ENCODE peak calls at places on chromosomes 1 and 21, in ten cellular contexts. One of them, this sample, is unnamed.

GRCh38 chr1:27542463-27543273 is 52.7 kb upstream of the WASF2 start:
- DNase-seq in heart left ventricle: peak
- DNase-seq in testis: peak
- DNase-seq in neural crest cell: peak
- DNase-seq in progenitor cell of endocrine pancreas: no peak
- DNase-seq in H1: no peak
- DNase-seq in AG09319: no peak
- DNase-seq in cardiac muscle cell: peak
- DNase-seq in activated B cell treated with CpG ODN at 0.5 μM for 24 hours: no peak
- DNase-seq in osteocyte: no peak
- DNase-seq in this sample: no peak

GRCh38 chr1:214058071-214058470 is 70.3 kb downstream of the PROX1 start:
- DNase-seq in heart left ventricle: no peak
- DNase-seq in testis: no peak
- DNase-seq in neural crest cell: no peak
- DNase-seq in progenitor cell of endocrine pancreas: no peak
- DNase-seq in H1: no peak
- DNase-seq in AG09319: no peak
- DNase-seq in cardiac muscle cell: no peak
- DNase-seq in activated B cell treated with CpG ODN at 0.5 μM for 24 hours: no peak
- DNase-seq in osteocyte: no peak
- DNase-seq in this sample: no peak

GRCh38 chr1:155051777-155052398 is 772 bp downstream of the ADAM15 start:
- DNase-seq in heart left ventricle: peak
- DNase-seq in testis: no peak
- DNase-seq in neural crest cell: no peak
- DNase-seq in progenitor cell of endocrine pancreas: no peak
- DNase-seq in H1: no peak
- DNase-seq in AG09319: no peak
- DNase-seq in cardiac muscle cell: no peak
- DNase-seq in activated B cell treated with CpG ODN at 0.5 μM for 24 hours: no peak
- DNase-seq in osteocyte: no peak
- DNase-seq in this sample: peak

GRCh38 chr1:204128464-204128963 is 23.3 kb downstream of the ETNK2 start:
- DNase-seq in heart left ventricle: no peak
- DNase-seq in testis: no peak
- DNase-seq in neural crest cell: no peak
- DNase-seq in progenitor cell of endocrine pancreas: no peak
- DNase-seq in H1: peak
- DNase-seq in AG09319: no peak
- DNase-seq in cardiac muscle cell: no peak
- DNase-seq in activated B cell treated with CpG ODN at 0.5 μM for 24 hours: no peak
- DNase-seq in osteocyte: no peak
- DNase-seq in this sample: no peak

GRCh38 chr1:55378582-55378981 is 163.4 kb upstream of the USP24 start:
- DNase-seq in heart left ventricle: no peak
- DNase-seq in testis: peak
- DNase-seq in neural crest cell: peak
- DNase-seq in progenitor cell of endocrine pancreas: peak
- DNase-seq in H1: peak
- DNase-seq in AG09319: no peak
- DNase-seq in cardiac muscle cell: peak
- DNase-seq in activated B cell treated with CpG ODN at 0.5 μM for 24 hours: no peak
- DNase-seq in osteocyte: no peak
- DNase-seq in this sample: no peak

GRCh38 chr1:235434001-235434400 is 66.8 kb downstream of the TBCE start:
- DNase-seq in heart left ventricle: no peak
- DNase-seq in testis: no peak
- DNase-seq in neural crest cell: no peak
- DNase-seq in progenitor cell of endocrine pancreas: no peak
- DNase-seq in H1: no peak
- DNase-seq in AG09319: no peak
- DNase-seq in cardiac muscle cell: no peak
- DNase-seq in activated B cell treated with CpG ODN at 0.5 μM for 24 hours: no peak
- DNase-seq in osteocyte: no peak
- DNase-seq in this sample: no peak

GRCh38 chr1:47725000-47725731 is 272.0 kb downstream of the TRABD2B start:
- DNase-seq in heart left ventricle: no peak
- DNase-seq in testis: no peak
- DNase-seq in neural crest cell: peak
- DNase-seq in progenitor cell of endocrine pancreas: peak
- DNase-seq in H1: peak
- DNase-seq in AG09319: no peak
- DNase-seq in cardiac muscle cell: no peak
- DNase-seq in activated B cell treated with CpG ODN at 0.5 μM for 24 hours: no peak
- DNase-seq in osteocyte: no peak
- DNase-seq in this sample: no peak

GRCh38 chr1:54153548-54154439 is 994 bp upstream of the CDCP2 start:
- DNase-seq in heart left ventricle: no peak
- DNase-seq in testis: peak
- DNase-seq in neural crest cell: no peak
- DNase-seq in progenitor cell of endocrine pancreas: no peak
- DNase-seq in H1: peak
- DNase-seq in AG09319: peak
- DNase-seq in cardiac muscle cell: peak
- DNase-seq in activated B cell treated with CpG ODN at 0.5 μM for 24 hours: no peak
- DNase-seq in osteocyte: no peak
- DNase-seq in this sample: no peak

GRCh38 chr1:154443274-154444013 is 38.3 kb downstream of the IL6R start:
- DNase-seq in heart left ventricle: no peak
- DNase-seq in testis: no peak
- DNase-seq in neural crest cell: no peak
- DNase-seq in progenitor cell of endocrine pancreas: no peak
- DNase-seq in H1: no peak
- DNase-seq in AG09319: no peak
- DNase-seq in cardiac muscle cell: no peak
- DNase-seq in activated B cell treated with CpG ODN at 0.5 μM for 24 hours: no peak
- DNase-seq in osteocyte: no peak
- DNase-seq in this sample: no peak

GRCh38 chr21:26739189-26739588 is 106.0 kb downstream of the ADAMTS1 start:
- DNase-seq in heart left ventricle: no peak
- DNase-seq in testis: no peak
- DNase-seq in neural crest cell: no peak
- DNase-seq in progenitor cell of endocrine pancreas: no peak
- DNase-seq in H1: no peak
- DNase-seq in AG09319: no peak
- DNase-seq in cardiac muscle cell: peak
- DNase-seq in activated B cell treated with CpG ODN at 0.5 μM for 24 hours: no peak
- DNase-seq in osteocyte: no peak
- DNase-seq in this sample: no peak

GRCh38 chr1:111734426-111734825 is 4.8 kb downstream of the INKA2 start:
- DNase-seq in heart left ventricle: no peak
- DNase-seq in testis: no peak
- DNase-seq in neural crest cell: no peak
- DNase-seq in progenitor cell of endocrine pancreas: no peak
- DNase-seq in H1: no peak
- DNase-seq in AG09319: no peak
- DNase-seq in cardiac muscle cell: no peak
- DNase-seq in activated B cell treated with CpG ODN at 0.5 μM for 24 hours: no peak
- DNase-seq in osteocyte: peak
- DNase-seq in this sample: no peak

GRCh38 chr1:168365719-168366474 is 85.2 kb downstream of the TBX19 start:
- DNase-seq in heart left ventricle: no peak
- DNase-seq in testis: no peak
- DNase-seq in neural crest cell: no peak
- DNase-seq in progenitor cell of endocrine pancreas: no peak
- DNase-seq in H1: no peak
- DNase-seq in AG09319: no peak
- DNase-seq in cardiac muscle cell: no peak
- DNase-seq in activated B cell treated with CpG ODN at 0.5 μM for 24 hours: no peak
- DNase-seq in osteocyte: no peak
- DNase-seq in this sample: no peak
- TF ChIP-seq CTCF in heart left ventricle: no peak
- TF ChIP-seq CTCF in testis: no peak
- TF ChIP-seq CTCF in neural crest cell: no peak
- TF ChIP-seq CTCF in progenitor cell of endocrine pancreas: peak
- TF ChIP-seq CTCF in H1: peak
- TF ChIP-seq CTCF in AG09319: no peak
- TF ChIP-seq CTCF in cardiac muscle cell: no peak
- TF ChIP-seq CTCF in activated B cell treated with CpG ODN at 0.5 μM for 24 hours: no peak
- TF ChIP-seq CTCF in osteocyte: peak
- TF ChIP-seq CTCF in this sample: no peak

GRCh38 chr21:31335957-31336738 is 7.9 kb downstream of the TIAM1 start:
- DNase-seq in heart left ventricle: peak
- DNase-seq in testis: no peak
- DNase-seq in neural crest cell: no peak
- DNase-seq in progenitor cell of endocrine pancreas: no peak
- DNase-seq in H1: no peak
- DNase-seq in AG09319: no peak
- DNase-seq in cardiac muscle cell: peak
- DNase-seq in activated B cell treated with CpG ODN at 0.5 μM for 24 hours: no peak
- DNase-seq in osteocyte: no peak
- DNase-seq in this sample: no peak

GRCh38 chr21:31337991-31338891 is 5.8 kb downstream of the TIAM1 start:
- DNase-seq in heart left ventricle: no peak
- DNase-seq in testis: no peak
- DNase-seq in neural crest cell: no peak
- DNase-seq in progenitor cell of endocrine pancreas: no peak
- DNase-seq in H1: no peak
- DNase-seq in AG09319: no peak
- DNase-seq in cardiac muscle cell: no peak
- DNase-seq in activated B cell treated with CpG ODN at 0.5 μM for 24 hours: no peak
- DNase-seq in osteocyte: no peak
- DNase-seq in this sample: no peak

GRCh38 chr21:31337086-31337485 is 7.0 kb downstream of the TIAM1 start:
- DNase-seq in heart left ventricle: no peak
- DNase-seq in testis: no peak
- DNase-seq in neural crest cell: no peak
- DNase-seq in progenitor cell of endocrine pancreas: no peak
- DNase-seq in H1: no peak
- DNase-seq in AG09319: no peak
- DNase-seq in cardiac muscle cell: no peak
- DNase-seq in activated B cell treated with CpG ODN at 0.5 μM for 24 hours: no peak
- DNase-seq in osteocyte: no peak
- DNase-seq in this sample: no peak

GRCh38 chr21:31334648-31335121 is 9.4 kb downstream of the TIAM1 start:
- DNase-seq in heart left ventricle: no peak
- DNase-seq in testis: no peak
- DNase-seq in neural crest cell: no peak
- DNase-seq in progenitor cell of endocrine pancreas: no peak
- DNase-seq in H1: no peak
- DNase-seq in AG09319: no peak
- DNase-seq in cardiac muscle cell: no peak
- DNase-seq in activated B cell treated with CpG ODN at 0.5 μM for 24 hours: no peak
- DNase-seq in osteocyte: peak
- DNase-seq in this sample: no peak

GRCh38 chr21:31336739-31337040 is 7.4 kb downstream of the TIAM1 start:
- DNase-seq in heart left ventricle: no peak
- DNase-seq in testis: no peak
- DNase-seq in neural crest cell: no peak
- DNase-seq in progenitor cell of endocrine pancreas: no peak
- DNase-seq in H1: no peak
- DNase-seq in AG09319: no peak
- DNase-seq in cardiac muscle cell: no peak
- DNase-seq in activated B cell treated with CpG ODN at 0.5 μM for 24 hours: no peak
- DNase-seq in osteocyte: no peak
- DNase-seq in this sample: no peak
- TF ChIP-seq CTCF in heart left ventricle: no peak
- TF ChIP-seq CTCF in testis: no peak
- TF ChIP-seq CTCF in neural crest cell: no peak
- TF ChIP-seq CTCF in progenitor cell of endocrine pancreas: no peak
- TF ChIP-seq CTCF in H1: no peak
- TF ChIP-seq CTCF in AG09319: no peak
- TF ChIP-seq CTCF in cardiac muscle cell: no peak
- TF ChIP-seq CTCF in activated B cell treated with CpG ODN at 0.5 μM for 24 hours: no peak
- TF ChIP-seq CTCF in osteocyte: no peak
- TF ChIP-seq CTCF in this sample: no peak

GRCh38 chr1:67771152-67771551 is 62.1 kb downstream of the GNG12 start:
- DNase-seq in heart left ventricle: no peak
- DNase-seq in testis: no peak
- DNase-seq in neural crest cell: no peak
- DNase-seq in progenitor cell of endocrine pancreas: no peak
- DNase-seq in H1: no peak
- DNase-seq in AG09319: no peak
- DNase-seq in cardiac muscle cell: no peak
- DNase-seq in activated B cell treated with CpG ODN at 0.5 μM for 24 hours: no peak
- DNase-seq in osteocyte: no peak
- DNase-seq in this sample: no peak
- TF ChIP-seq CTCF in heart left ventricle: no peak
- TF ChIP-seq CTCF in testis: no peak
- TF ChIP-seq CTCF in neural crest cell: no peak
- TF ChIP-seq CTCF in progenitor cell of endocrine pancreas: peak
- TF ChIP-seq CTCF in H1: peak
- TF ChIP-seq CTCF in AG09319: no peak
- TF ChIP-seq CTCF in cardiac muscle cell: peak
- TF ChIP-seq CTCF in activated B cell treated with CpG ODN at 0.5 μM for 24 hours: no peak
- TF ChIP-seq CTCF in osteocyte: no peak
- TF ChIP-seq CTCF in this sample: no peak

DNA sequence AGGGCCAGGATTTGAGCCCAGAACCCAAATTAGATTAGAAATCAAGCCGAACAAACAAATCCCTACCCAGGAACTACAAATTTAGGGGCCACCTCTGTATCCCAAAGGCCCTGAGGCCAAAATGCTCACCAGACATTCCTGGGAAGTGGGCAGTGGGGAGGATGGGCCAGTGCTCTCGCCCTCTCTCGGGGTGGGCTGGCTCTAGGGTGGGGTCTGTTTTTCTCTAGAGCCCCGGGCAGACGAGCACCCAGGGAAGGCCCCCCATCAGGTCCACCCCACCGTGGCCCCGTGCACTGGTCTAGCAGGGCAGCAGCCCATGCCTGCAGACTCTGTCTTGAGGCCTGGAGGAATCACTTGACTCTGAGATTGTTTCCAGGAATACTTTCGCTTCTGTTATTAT is 252.0 kb downstream of the RRAGC start:
- DNase-seq in heart left ventricle: no peak
- DNase-seq in testis: no peak
- DNase-seq in neural crest cell: no peak
- DNase-seq in progenitor cell of endocrine pancreas: no peak
- DNase-seq in H1: peak
- DNase-seq in AG09319: no peak
- DNase-seq in cardiac muscle cell: no peak
- DNase-seq in activated B cell treated with CpG ODN at 0.5 μM for 24 hours: no peak
- DNase-seq in osteocyte: peak
- DNase-seq in this sample: no peak
- TF ChIP-seq CTCF in heart left ventricle: no peak
- TF ChIP-seq CTCF in testis: no peak
- TF ChIP-seq CTCF in neural crest cell: no peak
- TF ChIP-seq CTCF in progenitor cell of endocrine pancreas: no peak
- TF ChIP-seq CTCF in H1: no peak
- TF ChIP-seq CTCF in AG09319: no peak
- TF ChIP-seq CTCF in cardiac muscle cell: no peak
- TF ChIP-seq CTCF in activated B cell treated with CpG ODN at 0.5 μM for 24 hours: no peak
- TF ChIP-seq CTCF in osteocyte: no peak
- TF ChIP-seq CTCF in this sample: no peak

DNA sequence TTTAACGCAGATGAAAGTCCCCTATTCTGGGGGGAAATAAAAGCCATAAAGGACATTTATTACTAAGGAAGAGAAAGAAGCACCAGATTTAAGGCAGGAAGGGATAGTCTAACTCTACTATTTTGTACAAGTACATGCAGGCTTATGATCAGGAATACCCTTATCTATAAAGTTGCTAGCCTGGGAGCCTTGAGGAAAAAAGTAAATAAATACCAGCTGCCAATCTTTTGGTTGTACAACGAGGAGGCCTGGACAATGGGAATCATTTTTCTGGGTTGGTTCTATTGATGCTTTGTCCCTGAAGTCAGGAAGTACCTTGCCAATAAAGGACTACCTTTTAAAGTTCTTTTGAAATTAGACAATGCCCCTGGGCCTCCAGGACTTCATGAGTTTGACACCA is 367.8 kb downstream of the LMO4 start:
- DNase-seq in heart left ventricle: no peak
- DNase-seq in testis: no peak
- DNase-seq in neural crest cell: no peak
- DNase-seq in progenitor cell of endocrine pancreas: no peak
- DNase-seq in H1: no peak
- DNase-seq in AG09319: no peak
- DNase-seq in cardiac muscle cell: no peak
- DNase-seq in activated B cell treated with CpG ODN at 0.5 μM for 24 hours: no peak
- DNase-seq in osteocyte: no peak
- DNase-seq in this sample: no peak
- TF ChIP-seq CTCF in heart left ventricle: no peak
- TF ChIP-seq CTCF in testis: no peak
- TF ChIP-seq CTCF in neural crest cell: no peak
- TF ChIP-seq CTCF in progenitor cell of endocrine pancreas: no peak
- TF ChIP-seq CTCF in H1: no peak
- TF ChIP-seq CTCF in AG09319: no peak
- TF ChIP-seq CTCF in cardiac muscle cell: no peak
- TF ChIP-seq CTCF in activated B cell treated with CpG ODN at 0.5 μM for 24 hours: no peak
- TF ChIP-seq CTCF in osteocyte: no peak
- TF ChIP-seq CTCF in this sample: no peak